ENCODE peak calls at places on chromosome 15, in four cellular contexts. One of them, this sample, is unnamed.

GRCh38 chr15:51121118-51121517 is 26.4 kb upstream of the TNFAIP8L3 start:
- DNase-seq in astrocyte of the spinal cord: peak
- DNase-seq in mesothelial cell of epicardium: no peak
- DNase-seq in heart left ventricle: no peak
- DNase-seq in this sample: no peak

GRCh38 chr15:66269326-66270090 is 16.0 kb upstream of the MEGF11 start:
- DNase-seq in astrocyte of the spinal cord: peak
- DNase-seq in mesothelial cell of epicardium: no peak
- DNase-seq in heart left ventricle: no peak
- DNase-seq in this sample: peak

GRCh38 chr15:52424856-52425431 is 103.7 kb downstream of the MYO5A start:
- DNase-seq in astrocyte of the spinal cord: no peak
- DNase-seq in mesothelial cell of epicardium: no peak
- DNase-seq in heart left ventricle: no peak
- DNase-seq in this sample: no peak

GRCh38 chr15:39362832-39363561 is 217.9 kb upstream of the THBS1 start:
- DNase-seq in astrocyte of the spinal cord: peak
- DNase-seq in mesothelial cell of epicardium: no peak
- DNase-seq in heart left ventricle: no peak
- DNase-seq in this sample: no peak

GRCh38 chr15:25136119-25136518 is 181.3 kb downstream of the SNRPN start:
- DNase-seq in astrocyte of the spinal cord: no peak
- DNase-seq in mesothelial cell of epicardium: no peak
- DNase-seq in heart left ventricle: no peak
- DNase-seq in this sample: no peak

GRCh38 chr15:85137507-85138175 is 156.0 kb downstream of the PDE8A start:
- DNase-seq in astrocyte of the spinal cord: no peak
- DNase-seq in mesothelial cell of epicardium: no peak
- DNase-seq in heart left ventricle: no peak
- DNase-seq in this sample: no peak

GRCh38 chr15:47964229-47964628 is 156.6 kb upstream of the SLC24A5 start:
- DNase-seq in astrocyte of the spinal cord: no peak
- DNase-seq in mesothelial cell of epicardium: no peak
- DNase-seq in heart left ventricle: no peak
- DNase-seq in this sample: no peak

GRCh38 chr15:66293085-66293418 is 316 bp upstream of the DIS3L start:
- DNase-seq in astrocyte of the spinal cord: peak
- DNase-seq in mesothelial cell of epicardium: no peak
- DNase-seq in heart left ventricle: no peak
- DNase-seq in this sample: no peak

GRCh38 chr15:71707230-71708051 is 102.9 kb upstream of the NR2E3 start:
- DNase-seq in astrocyte of the spinal cord: no peak
- DNase-seq in mesothelial cell of epicardium: no peak
- DNase-seq in heart left ventricle: no peak
- DNase-seq in this sample: no peak

GRCh38 chr15:60299452-60300047 is 98.2 kb downstream of the ANXA2 start:
- DNase-seq in astrocyte of the spinal cord: peak
- DNase-seq in mesothelial cell of epicardium: peak
- DNase-seq in heart left ventricle: no peak
- DNase-seq in this sample: no peak

GRCh38 chr15:32743411-32744145 is 25.8 kb downstream of the GREM1 start:
- DNase-seq in astrocyte of the spinal cord: no peak
- DNase-seq in mesothelial cell of epicardium: no peak
- DNase-seq in heart left ventricle: no peak
- DNase-seq in this sample: no peak

GRCh38 chr15:41161336-41161735 is 45.3 kb upstream of the INO80 start:
- DNase-seq in astrocyte of the spinal cord: no peak
- DNase-seq in mesothelial cell of epicardium: no peak
- DNase-seq in heart left ventricle: no peak
- DNase-seq in this sample: no peak

GRCh38 chr15:85000937-85001336 is 19.3 kb downstream of the PDE8A start:
- DNase-seq in astrocyte of the spinal cord: no peak
- DNase-seq in mesothelial cell of epicardium: no peak
- DNase-seq in heart left ventricle: no peak
- DNase-seq in this sample: no peak

GRCh38 chr15:47551079-47551478 is 166.2 kb upstream of the SEMA6D start:
- DNase-seq in astrocyte of the spinal cord: no peak
- DNase-seq in mesothelial cell of epicardium: no peak
- DNase-seq in heart left ventricle: no peak
- DNase-seq in this sample: no peak

GRCh38 chr15:82670699-82671098 is 23.5 kb upstream of the CPEB1 start:
- DNase-seq in astrocyte of the spinal cord: no peak
- DNase-seq in mesothelial cell of epicardium: no peak
- DNase-seq in heart left ventricle: no peak
- DNase-seq in this sample: no peak

GRCh38 chr15:62068071-62068786 is 1.5 kb downstream of the C2CD4A start:
- DNase-seq in astrocyte of the spinal cord: peak
- DNase-seq in mesothelial cell of epicardium: peak
- DNase-seq in heart left ventricle: peak
- DNase-seq in this sample: no peak
- TF ChIP-seq CTCF in astrocyte of the spinal cord: no peak
- TF ChIP-seq CTCF in mesothelial cell of epicardium: no peak
- TF ChIP-seq CTCF in heart left ventricle: no peak
- TF ChIP-seq CTCF in this sample: no peak

DNA sequence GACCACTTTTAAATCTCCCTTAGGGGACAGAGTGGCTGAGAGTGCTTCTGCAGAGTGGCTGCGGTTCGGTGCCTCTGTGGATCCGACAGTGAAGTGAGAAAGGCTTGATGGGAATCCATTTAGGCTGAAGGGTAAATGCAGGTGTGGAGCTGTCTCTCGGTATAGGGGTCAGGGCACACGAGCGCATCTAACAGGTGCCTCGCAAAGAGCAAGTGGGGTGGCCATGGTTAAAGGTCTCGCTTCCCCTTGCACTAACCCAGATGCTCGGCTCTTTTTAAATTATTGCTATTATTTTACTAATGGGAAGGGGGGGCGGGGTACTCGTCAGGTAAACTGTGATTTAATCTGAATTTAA is 598 bp upstream of the GJD2 start:
- DNase-seq in astrocyte of the spinal cord: no peak
- DNase-seq in mesothelial cell of epicardium: no peak
- DNase-seq in heart left ventricle: no peak
- DNase-seq in this sample: no peak
- TF ChIP-seq CTCF in astrocyte of the spinal cord: no peak
- TF ChIP-seq CTCF in mesothelial cell of epicardium: no peak
- TF ChIP-seq CTCF in heart left ventricle: no peak
- TF ChIP-seq CTCF in this sample: no peak

GRCh38 chr15:69150336-69150735 is 10.1 kb upstream of the GLCE start:
- DNase-seq in astrocyte of the spinal cord: no peak
- DNase-seq in mesothelial cell of epicardium: no peak
- DNase-seq in heart left ventricle: no peak
- DNase-seq in this sample: no peak
- TF ChIP-seq CTCF in astrocyte of the spinal cord: no peak
- TF ChIP-seq CTCF in mesothelial cell of epicardium: no peak
- TF ChIP-seq CTCF in heart left ventricle: no peak
- TF ChIP-seq CTCF in this sample: no peak

DNA sequence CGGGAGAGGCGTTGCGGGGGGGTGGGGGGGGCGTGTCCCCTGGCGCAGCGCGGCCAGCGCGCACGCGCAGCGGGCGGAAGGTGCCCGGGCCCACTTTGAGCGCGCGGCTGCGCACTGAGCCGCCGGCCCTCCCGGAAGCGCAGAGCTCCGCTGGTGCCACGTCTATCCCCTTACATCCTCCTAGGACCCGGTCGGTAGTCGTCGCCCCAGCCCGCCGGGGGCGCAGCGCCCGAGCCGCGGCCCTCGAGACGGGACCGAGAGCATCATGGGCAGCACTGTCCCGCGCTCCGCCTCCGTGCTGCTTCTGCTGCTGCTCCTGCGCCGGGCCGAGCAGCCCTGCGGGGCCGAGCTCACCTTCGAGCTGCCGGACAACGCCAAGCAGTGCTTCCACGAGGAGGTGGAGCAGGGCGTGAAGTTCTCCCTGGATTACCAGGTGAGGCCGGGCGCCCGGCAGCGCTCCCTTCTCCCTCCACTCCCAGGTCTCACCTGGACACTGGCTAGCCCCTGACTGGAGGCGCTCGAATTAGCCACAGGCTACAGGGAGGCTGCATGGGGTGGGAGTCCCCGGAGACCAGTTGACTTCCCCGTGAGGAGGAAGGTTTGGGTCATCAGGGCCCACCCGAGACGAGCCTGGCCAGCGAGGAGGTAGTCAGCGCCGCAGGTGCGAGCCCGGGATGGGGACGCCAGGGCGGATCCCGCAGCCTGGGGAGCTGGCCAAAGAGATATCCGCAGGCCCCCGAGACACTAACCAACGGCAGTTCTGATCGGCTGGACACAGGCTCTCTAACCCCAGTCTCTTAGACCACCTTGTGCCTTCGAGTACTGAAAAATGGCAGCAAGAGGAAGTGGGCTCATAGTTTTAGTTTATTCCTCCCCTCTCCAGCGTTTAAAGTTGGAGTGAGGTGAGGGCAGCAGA is at the start of gene TMED3:
- DNase-seq in astrocyte of the spinal cord: peak
- DNase-seq in mesothelial cell of epicardium: peak
- DNase-seq in heart left ventricle: peak
- DNase-seq in this sample: no peak
- TF ChIP-seq CTCF in astrocyte of the spinal cord: peak
- TF ChIP-seq CTCF in mesothelial cell of epicardium: no peak
- TF ChIP-seq CTCF in heart left ventricle: no peak
- TF ChIP-seq CTCF in this sample: peak

GRCh38 chr15:67385971-67386370 is 131.4 kb downstream of the IQCH start:
- DNase-seq in astrocyte of the spinal cord: no peak
- DNase-seq in mesothelial cell of epicardium: no peak
- DNase-seq in heart left ventricle: no peak
- DNase-seq in this sample: no peak
- TF ChIP-seq CTCF in astrocyte of the spinal cord: peak
- TF ChIP-seq CTCF in mesothelial cell of epicardium: no peak
- TF ChIP-seq CTCF in heart left ventricle: no peak
- TF ChIP-seq CTCF in this sample: no peak

GRCh38 chr15:73325191-73325980 is 43.4 kb downstream of the HCN4 start:
- DNase-seq in astrocyte of the spinal cord: no peak
- DNase-seq in mesothelial cell of epicardium: no peak
- DNase-seq in heart left ventricle: no peak
- DNase-seq in this sample: no peak
- TF ChIP-seq CTCF in astrocyte of the spinal cord: no peak
- TF ChIP-seq CTCF in mesothelial cell of epicardium: no peak
- TF ChIP-seq CTCF in heart left ventricle: peak
- TF ChIP-seq CTCF in this sample: peak

DNA sequence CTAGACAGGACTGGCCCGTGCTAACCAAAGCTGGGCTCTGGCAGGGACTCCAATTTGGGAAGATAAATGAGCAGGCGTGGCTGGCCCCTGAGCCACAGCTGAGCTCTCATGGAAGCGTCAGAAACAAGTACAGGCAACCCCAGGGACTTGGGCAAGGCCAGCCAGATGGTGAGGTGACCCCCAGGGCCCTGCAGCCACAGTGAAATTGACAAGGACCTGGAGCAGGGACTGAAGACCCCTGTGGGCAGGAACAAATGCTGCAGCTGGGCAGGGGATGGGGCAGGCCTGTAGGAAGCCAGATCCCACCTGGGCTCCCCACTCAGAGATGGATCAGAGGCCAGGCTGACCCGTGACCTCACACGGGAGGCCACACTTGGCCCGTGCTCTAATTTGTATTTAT is 32.8 kb upstream of the CGNL1 start:
- DNase-seq in astrocyte of the spinal cord: no peak
- DNase-seq in mesothelial cell of epicardium: no peak
- DNase-seq in heart left ventricle: no peak
- DNase-seq in this sample: no peak
- TF ChIP-seq CTCF in astrocyte of the spinal cord: no peak
- TF ChIP-seq CTCF in mesothelial cell of epicardium: no peak
- TF ChIP-seq CTCF in heart left ventricle: no peak
- TF ChIP-seq CTCF in this sample: no peak

GRCh38 chr15:73717802-73718201 is 33.6 kb downstream of the CD276 start:
- DNase-seq in astrocyte of the spinal cord: no peak
- DNase-seq in mesothelial cell of epicardium: no peak
- DNase-seq in heart left ventricle: no peak
- DNase-seq in this sample: no peak
- TF ChIP-seq CTCF in astrocyte of the spinal cord: peak
- TF ChIP-seq CTCF in mesothelial cell of epicardium: peak
- TF ChIP-seq CTCF in heart left ventricle: no peak
- TF ChIP-seq CTCF in this sample: peak

DNA sequence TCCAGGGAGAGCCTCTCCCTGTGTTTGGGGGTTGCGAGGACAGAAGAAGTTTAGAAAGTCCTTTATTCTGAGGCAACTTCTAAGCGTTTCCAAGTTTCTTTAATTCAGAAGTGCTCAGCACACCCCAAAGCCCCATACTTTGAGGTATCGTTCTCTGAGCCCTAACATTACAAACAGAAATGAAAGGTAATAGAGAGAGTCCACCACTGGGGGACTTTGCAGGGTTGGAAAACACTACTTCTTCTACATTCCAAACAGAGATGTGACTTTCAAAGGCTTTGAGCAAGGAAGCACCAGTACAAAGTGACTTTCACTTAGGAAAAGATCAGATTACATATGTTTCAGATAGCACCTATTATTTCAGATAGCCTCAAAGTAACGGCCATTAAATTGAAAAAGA is 6.2 kb upstream of the ZNF280D start:
- DNase-seq in astrocyte of the spinal cord: no peak
- DNase-seq in mesothelial cell of epicardium: no peak
- DNase-seq in heart left ventricle: no peak
- DNase-seq in this sample: no peak
- TF ChIP-seq CTCF in astrocyte of the spinal cord: no peak
- TF ChIP-seq CTCF in mesothelial cell of epicardium: no peak
- TF ChIP-seq CTCF in heart left ventricle: no peak
- TF ChIP-seq CTCF in this sample: no peak

GRCh38 chr15:88447206-88447605 is 20.0 kb downstream of the MRPL46 start:
- DNase-seq in astrocyte of the spinal cord: no peak
- DNase-seq in mesothelial cell of epicardium: no peak
- DNase-seq in heart left ventricle: no peak
- DNase-seq in this sample: no peak
- TF ChIP-seq CTCF in astrocyte of the spinal cord: no peak
- TF ChIP-seq CTCF in mesothelial cell of epicardium: no peak
- TF ChIP-seq CTCF in heart left ventricle: no peak
- TF ChIP-seq CTCF in this sample: no peak

This sample was measured in LNCaP clone FGC.